ENCODE peak calls at places on chromosomes 6 and 20, in ten cellular contexts. R is H7; B is skeletal muscle cell; Z is WERI-Rb-1; V is activated gamma-delta T cell treated with Interleukin-2 at 50 U/mL for 16 hours; L is neuronal stem cell; J is NCI-H446 treated with DMSO at 0.1 percent for 48 hours; D is NCI-H2081; S is AG10803; Y is activated CD4-positive, alpha-beta T cell treated with anti-CD3 and anti-CD28 coated beads, Interleukin-2, amount 50 U/mL, for 24 hours. W is an unnamed sample.

GRCh38 chr6:132300323-132300949 is 100.8 kb downstream of the MOXD1 start:
- DNase-seq in R (peak), B (no peak), Z (peak), V (peak), L (no peak), J (no peak), D (peak), S (peak), Y (no peak), W (peak)

GRCh38 chr20:32535316-32535952 is 49.7 kb downstream of the NOL4L start:
- DNase-seq in R (no peak), B (no peak), Z (peak), V (no peak), L (no peak), J (no peak), D (peak), S (no peak), Y (no peak), W (no peak)

GRCh38 chr20:63545814-63546213 is 1.7 kb downstream of the SRMS start:
- DNase-seq in R (no peak), B (no peak), Z (no peak), V (no peak), L (no peak), J (no peak), D (no peak), S (no peak), Y (no peak), W (no peak)

GRCh38 chr6:138307816-138308727 is 69.6 kb upstream of the SMIM28 start:
- DNase-seq in R (no peak), B (no peak), Z (no peak), V (no peak), L (no peak), J (no peak), D (peak), S (peak), Y (no peak), W (peak)

GRCh38 chr6:54992789-54993188 is 146.2 kb downstream of the FAM83B start:
- DNase-seq in R (peak), B (no peak), Z (no peak), V (no peak), L (no peak), J (no peak), D (no peak), S (no peak), Y (no peak), W (peak)

GRCh38 chr6:44316481-44316880 is 3.3 kb upstream of the AARS2 start:
- DNase-seq in R (no peak), B (no peak), Z (no peak), V (no peak), L (no peak), J (no peak), D (no peak), S (no peak), Y (no peak), W (no peak)

GRCh38 chr20:57665589-57665971 is 44.2 kb downstream of the PMEPA1 start:
- DNase-seq in R (no peak), B (no peak), Z (no peak), V (no peak), L (no peak), J (no peak), D (no peak), S (no peak), Y (no peak), W (no peak)

GRCh38 chr6:27250955-27251671 is 3.6 kb downstream of the PRSS16 start:
- DNase-seq in R (peak), B (no peak), Z (peak), V (peak), L (peak), J (peak), D (peak), S (no peak), Y (peak), W (no peak)

GRCh38 chr20:22385602-22386299 is 198.6 kb downstream of the FOXA2 start:
- DNase-seq in R (no peak), B (no peak), Z (no peak), V (no peak), L (no peak), J (no peak), D (peak), S (no peak), Y (no peak), W (peak)

GRCh38 chr6:13248053-13248452 is 80.3 kb downstream of the TBC1D7 start:
- DNase-seq in R (no peak), B (peak), Z (peak), V (no peak), L (no peak), J (peak), D (peak), S (peak), Y (no peak), W (peak)

GRCh38 chr20:58832442-58832841 is 18.3 kb downstream of the GNAS-AS1 start:
- DNase-seq in R (no peak), B (no peak), Z (no peak), V (no peak), L (no peak), J (no peak), D (no peak), S (no peak), Y (no peak), W (no peak)

GRCh38 chr6:131173680-131174079 is 38.4 kb downstream of the AKAP7 start:
- DNase-seq in R (no peak), B (no peak), Z (no peak), V (no peak), L (no peak), J (no peak), D (no peak), S (peak), Y (no peak), W (peak)

GRCh38 chr20:32820698-32821378 is 1.1 kb downstream of the MAPRE1 start:
- DNase-seq in R (no peak), B (no peak), Z (no peak), V (no peak), L (no peak), J (no peak), D (no peak), S (peak), Y (no peak), W (no peak)

GRCh38 chr20:50471231-50471630 is 39.0 kb upstream of the PTPN1 start:
- DNase-seq in R (no peak), B (no peak), Z (no peak), V (no peak), L (no peak), J (no peak), D (peak), S (no peak), Y (no peak), W (no peak)

GRCh38 chr6:35311390-35312075 is 13.9 kb downstream of the DEF6 start:
- DNase-seq in R (no peak), B (no peak), Z (no peak), V (peak), L (no peak), J (no peak), D (no peak), S (no peak), Y (peak), W (no peak)

GRCh38 chr20:25361287-25361683 is 29.4 kb downstream of the ABHD12 start:
- DNase-seq in R (no peak), B (no peak), Z (no peak), V (no peak), L (no peak), J (no peak), D (no peak), S (peak), Y (no peak), W (peak)

GRCh38 chr6:89281779-89282246 is 33.3 kb downstream of the GABRR2 start:
- DNase-seq in R (peak), B (no peak), Z (peak), V (no peak), L (peak), J (no peak), D (no peak), S (peak), Y (peak), W (peak)

GRCh38 chr20:58233881-58234528 is 5.6 kb upstream of the ANKRD60 start:
- DNase-seq in R (peak), B (no peak), Z (peak), V (peak), L (no peak), J (no peak), D (no peak), S (no peak), Y (peak), W (peak)

GRCh38 chr6:44002591-44003344 is 124.5 kb downstream of the MRPL14 start:
- DNase-seq in R (peak), B (no peak), Z (peak), V (peak), L (no peak), J (no peak), D (peak), S (no peak), Y (peak), W (peak)